ENCODE peak calls at places on chromosomes 6 and 20, in seven cellular contexts. One of them, this sample, is unnamed.

GRCh38 chr6:44216677-44217331 is at the start of gene MYMX:
- DNase-seq in brain microvascular endothelial cell: no peak
- DNase-seq in HEK293T: no peak
- DNase-seq in IMR-90: no peak
- DNase-seq in activated naive CD4-positive, alpha-beta T cell: no peak
- DNase-seq in stimulated activated CD4-positive, alpha-beta T cell treated with anti-CD3 and anti-CD28 coated beads, Interleukin-12 subunit alpha, Interleukin-12 subunit beta, amount 100 ng/mL, for 4 hours: no peak
- DNase-seq in uterus: no peak
- DNase-seq in this sample: no peak

GRCh38 chr6:65004283-65004682 is 702.7 kb downstream of the EYS start:
- DNase-seq in brain microvascular endothelial cell: no peak
- DNase-seq in HEK293T: peak
- DNase-seq in IMR-90: no peak
- DNase-seq in activated naive CD4-positive, alpha-beta T cell: no peak
- DNase-seq in stimulated activated CD4-positive, alpha-beta T cell treated with anti-CD3 and anti-CD28 coated beads, Interleukin-12 subunit alpha, Interleukin-12 subunit beta, amount 100 ng/mL, for 4 hours: no peak
- DNase-seq in uterus: no peak
- DNase-seq in this sample: no peak

GRCh38 chr6:109455161-109455501 is 441 bp downstream of the MICAL1 start:
- DNase-seq in brain microvascular endothelial cell: no peak
- DNase-seq in HEK293T: no peak
- DNase-seq in IMR-90: no peak
- DNase-seq in activated naive CD4-positive, alpha-beta T cell: no peak
- DNase-seq in stimulated activated CD4-positive, alpha-beta T cell treated with anti-CD3 and anti-CD28 coated beads, Interleukin-12 subunit alpha, Interleukin-12 subunit beta, amount 100 ng/mL, for 4 hours: no peak
- DNase-seq in uterus: no peak
- DNase-seq in this sample: no peak

GRCh38 chr6:121055572-121056163 is 278.6 kb downstream of the TBC1D32 start:
- DNase-seq in brain microvascular endothelial cell: peak
- DNase-seq in HEK293T: peak
- DNase-seq in IMR-90: peak
- DNase-seq in activated naive CD4-positive, alpha-beta T cell: no peak
- DNase-seq in stimulated activated CD4-positive, alpha-beta T cell treated with anti-CD3 and anti-CD28 coated beads, Interleukin-12 subunit alpha, Interleukin-12 subunit beta, amount 100 ng/mL, for 4 hours: no peak
- DNase-seq in uterus: no peak
- DNase-seq in this sample: peak

GRCh38 chr20:51156041-51156795 is 133.3 kb upstream of the KCNG1 start:
- DNase-seq in brain microvascular endothelial cell: no peak
- DNase-seq in HEK293T: no peak
- DNase-seq in IMR-90: peak
- DNase-seq in activated naive CD4-positive, alpha-beta T cell: no peak
- DNase-seq in stimulated activated CD4-positive, alpha-beta T cell treated with anti-CD3 and anti-CD28 coated beads, Interleukin-12 subunit alpha, Interleukin-12 subunit beta, amount 100 ng/mL, for 4 hours: no peak
- DNase-seq in uterus: peak
- DNase-seq in this sample: no peak

GRCh38 chr6:108164815-108165706 is 761 bp upstream of the NR2E1 start:
- DNase-seq in brain microvascular endothelial cell: no peak
- DNase-seq in HEK293T: no peak
- DNase-seq in IMR-90: no peak
- DNase-seq in activated naive CD4-positive, alpha-beta T cell: no peak
- DNase-seq in stimulated activated CD4-positive, alpha-beta T cell treated with anti-CD3 and anti-CD28 coated beads, Interleukin-12 subunit alpha, Interleukin-12 subunit beta, amount 100 ng/mL, for 4 hours: no peak
- DNase-seq in uterus: no peak
- DNase-seq in this sample: no peak

GRCh38 chr6:170287371-170287876 is 3.5 kb downstream of the DLL1 start:
- DNase-seq in brain microvascular endothelial cell: no peak
- DNase-seq in HEK293T: no peak
- DNase-seq in IMR-90: no peak
- DNase-seq in activated naive CD4-positive, alpha-beta T cell: no peak
- DNase-seq in stimulated activated CD4-positive, alpha-beta T cell treated with anti-CD3 and anti-CD28 coated beads, Interleukin-12 subunit alpha, Interleukin-12 subunit beta, amount 100 ng/mL, for 4 hours: no peak
- DNase-seq in uterus: no peak
- DNase-seq in this sample: no peak

GRCh38 chr6:69349776-69350175 is 447.0 kb downstream of the LMBRD1 start:
- DNase-seq in brain microvascular endothelial cell: no peak
- DNase-seq in HEK293T: no peak
- DNase-seq in IMR-90: no peak
- DNase-seq in activated naive CD4-positive, alpha-beta T cell: no peak
- DNase-seq in stimulated activated CD4-positive, alpha-beta T cell treated with anti-CD3 and anti-CD28 coated beads, Interleukin-12 subunit alpha, Interleukin-12 subunit beta, amount 100 ng/mL, for 4 hours: no peak
- DNase-seq in uterus: no peak
- DNase-seq in this sample: no peak

GRCh38 chr6:21648475-21649050 is 55.0 kb downstream of the SOX4 start:
- DNase-seq in brain microvascular endothelial cell: no peak
- DNase-seq in HEK293T: no peak
- DNase-seq in IMR-90: no peak
- DNase-seq in activated naive CD4-positive, alpha-beta T cell: no peak
- DNase-seq in stimulated activated CD4-positive, alpha-beta T cell treated with anti-CD3 and anti-CD28 coated beads, Interleukin-12 subunit alpha, Interleukin-12 subunit beta, amount 100 ng/mL, for 4 hours: no peak
- DNase-seq in uterus: no peak
- DNase-seq in this sample: no peak

GRCh38 chr6:25052181-25052580 is 116.4 kb upstream of the RIPOR2 start:
- DNase-seq in brain microvascular endothelial cell: no peak
- DNase-seq in HEK293T: no peak
- DNase-seq in IMR-90: no peak
- DNase-seq in activated naive CD4-positive, alpha-beta T cell: no peak
- DNase-seq in stimulated activated CD4-positive, alpha-beta T cell treated with anti-CD3 and anti-CD28 coated beads, Interleukin-12 subunit alpha, Interleukin-12 subunit beta, amount 100 ng/mL, for 4 hours: no peak
- DNase-seq in uterus: no peak
- DNase-seq in this sample: no peak

GRCh38 chr6:97053643-97054411 is 129.3 kb downstream of the KLHL32 start:
- DNase-seq in brain microvascular endothelial cell: no peak
- DNase-seq in HEK293T: no peak
- DNase-seq in IMR-90: peak
- DNase-seq in activated naive CD4-positive, alpha-beta T cell: no peak
- DNase-seq in stimulated activated CD4-positive, alpha-beta T cell treated with anti-CD3 and anti-CD28 coated beads, Interleukin-12 subunit alpha, Interleukin-12 subunit beta, amount 100 ng/mL, for 4 hours: no peak
- DNase-seq in uterus: no peak
- DNase-seq in this sample: peak